ENCODE peak calls at places on chromosomes 2 and 18, in five cellular contexts. K, X, Z, I and E are unnamed samples.

GRCh38 chr2:216023055-216023648 is 9.8 kb upstream of the MREG start:
- DNase-seq in K (peak), X (no peak), Z (peak), I (peak), E (no peak)

GRCh38 chr2:109557309-109557708 is 56.5 kb downstream of the SEPTIN10 start:
- DNase-seq in K (peak), X (no peak), Z (no peak), I (no peak), E (no peak)

GRCh38 chr2:238820909-238821308 is 27.0 kb upstream of the TWIST2 start:
- DNase-seq in K (no peak), X (no peak), Z (no peak), I (no peak), E (no peak)

GRCh38 chr2:27133195-27133875 is 1.1 kb downstream of the PREB start:
- DNase-seq in K (no peak), X (no peak), Z (no peak), I (no peak), E (no peak)

GRCh38 chr18:70693196-70693595 is 404.4 kb downstream of the SOCS6 start:
- DNase-seq in K (no peak), X (no peak), Z (peak), I (peak), E (no peak)

GRCh38 chr18:69759046-69759445 is 188.6 kb downstream of the CD226 start:
- DNase-seq in K (peak), X (no peak), Z (no peak), I (no peak), E (no peak)

GRCh38 chr2:199499005-199499404 is 41.3 kb upstream of the SATB2 start:
- DNase-seq in K (no peak), X (no peak), Z (no peak), I (no peak), E (no peak)

GRCh38 chr2:105763076-105763475 is 18.4 kb downstream of the NCK2 start:
- DNase-seq in K (no peak), X (no peak), Z (no peak), I (no peak), E (no peak)

GRCh38 chr2:162734866-162735265 is 103.7 kb downstream of the KCNH7 start:
- DNase-seq in K (no peak), X (no peak), Z (no peak), I (no peak), E (no peak)

GRCh38 chr2:174051741-174052638 is 86.8 kb upstream of the SP3 start:
- DNase-seq in K (peak), X (no peak), Z (peak), I (peak), E (no peak)

GRCh38 chr2:122451040-122451439 is 695.6 kb downstream of the TSN start:
- DNase-seq in K (peak), X (no peak), Z (peak), I (peak), E (no peak)

GRCh38 chr2:130849896-130850787 is 13.4 kb downstream of the ARHGEF4 start:
- DNase-seq in K (no peak), X (no peak), Z (no peak), I (no peak), E (no peak)

GRCh38 chr2:69253033-69253535 is 133.9 kb downstream of the GFPT1 start:
- DNase-seq in K (peak), X (no peak), Z (no peak), I (no peak), E (no peak)
- H3K4me3 ChIP-seq in K (no peak), X (no peak), Z (no peak), I (no peak), E (no peak)

DNA sequence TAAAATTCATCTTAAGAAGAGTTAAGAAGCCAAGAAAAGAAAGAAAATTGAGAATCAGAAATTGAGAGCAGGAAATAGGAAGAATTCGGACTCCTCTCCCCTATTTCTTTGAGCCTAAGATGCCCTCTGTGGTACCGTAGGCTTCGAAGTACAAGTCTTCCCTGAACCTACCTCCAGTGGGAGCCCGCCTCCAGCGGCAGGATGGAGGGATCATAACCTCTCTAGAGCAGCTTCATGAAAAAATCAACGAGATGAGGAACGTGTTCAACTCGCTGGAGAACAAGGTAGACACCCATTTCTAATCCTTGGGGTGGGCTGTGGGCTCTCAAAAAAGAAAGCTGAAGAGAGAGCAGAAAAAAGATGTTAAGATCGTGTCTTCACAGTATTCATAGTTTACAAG is 36.3 kb downstream of the ARHGEF33 start:
- DNase-seq in K (no peak), X (no peak), Z (no peak), I (peak), E (no peak)
- TF ChIP-seq CTCF in K (peak), X (no peak), Z (peak), I (peak), E (no peak)

DNA sequence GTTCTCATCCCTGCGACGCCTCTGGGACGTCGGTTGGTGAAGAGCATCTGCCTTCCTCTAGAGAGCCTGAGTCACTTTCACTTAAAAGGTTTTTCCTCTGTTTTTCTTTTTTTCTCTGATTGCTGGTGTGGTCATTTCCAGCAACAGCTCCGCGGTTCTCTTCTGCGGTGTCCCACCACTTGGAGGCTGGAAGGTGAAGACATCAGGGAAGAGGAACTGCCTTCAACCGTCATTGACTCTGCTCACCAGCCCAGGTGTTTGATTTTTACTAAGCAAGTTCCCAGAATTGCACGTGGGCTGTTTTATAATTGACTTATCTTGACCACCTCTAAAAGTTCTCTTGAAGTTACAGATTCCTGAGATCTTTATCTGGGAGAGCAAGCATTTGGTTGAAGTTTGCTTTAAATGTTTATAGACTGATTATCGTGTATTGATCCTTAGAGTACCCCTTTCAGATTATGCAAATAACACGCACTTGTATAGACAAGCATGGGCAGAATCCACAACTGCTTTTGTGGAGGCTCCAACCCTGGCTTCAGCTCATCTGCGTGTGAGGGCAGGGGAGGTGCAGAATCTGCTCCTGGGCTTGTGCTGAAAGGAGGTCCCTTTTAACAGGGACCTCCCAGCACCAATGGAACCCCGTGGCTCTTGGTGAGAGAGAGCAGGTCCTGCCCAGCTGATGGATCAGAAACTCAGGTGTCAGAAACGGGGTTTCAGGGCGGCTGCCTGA is 3.5 kb downstream of the CTDP1 start:
- DNase-seq in K (no peak), X (no peak), Z (no peak), I (no peak), E (no peak)
- H3K4me3 ChIP-seq in K (no peak), X (no peak), Z (no peak), I (no peak), E (no peak)

DNA sequence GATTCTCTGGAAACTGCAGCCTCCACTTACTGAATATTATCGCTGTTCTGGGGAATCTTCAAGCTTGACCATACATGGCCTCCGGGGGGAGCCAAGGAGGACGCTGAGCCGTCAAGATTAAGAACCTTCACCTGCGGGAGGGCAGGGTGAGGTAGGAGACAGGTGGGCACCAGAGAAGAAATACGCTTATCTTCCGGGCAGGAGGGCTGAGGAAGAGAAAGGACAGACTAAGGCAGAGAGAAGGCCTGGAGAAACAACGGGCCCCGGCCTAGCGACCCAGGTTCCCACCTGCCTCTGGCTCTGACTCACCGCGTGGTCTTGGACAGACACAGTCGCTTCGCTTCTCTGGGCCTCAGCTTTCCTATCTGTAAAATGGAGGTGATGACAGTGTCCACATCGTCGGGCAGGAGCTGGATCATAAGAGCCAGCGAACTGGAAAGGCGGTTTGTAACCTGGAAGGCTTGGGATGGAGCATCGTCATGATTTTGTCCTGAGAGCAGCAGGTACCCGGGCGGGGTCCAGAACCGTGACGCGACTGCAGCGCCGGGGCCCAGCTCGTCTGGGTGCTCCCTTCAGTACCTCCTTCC is 659 bp downstream of the ZNF142 start:
- DNase-seq in K (peak), X (no peak), Z (peak), I (peak), E (no peak)
- TF ChIP-seq CTCF in K (peak), X (no peak), Z (peak), I (peak), E (peak)

DNA sequence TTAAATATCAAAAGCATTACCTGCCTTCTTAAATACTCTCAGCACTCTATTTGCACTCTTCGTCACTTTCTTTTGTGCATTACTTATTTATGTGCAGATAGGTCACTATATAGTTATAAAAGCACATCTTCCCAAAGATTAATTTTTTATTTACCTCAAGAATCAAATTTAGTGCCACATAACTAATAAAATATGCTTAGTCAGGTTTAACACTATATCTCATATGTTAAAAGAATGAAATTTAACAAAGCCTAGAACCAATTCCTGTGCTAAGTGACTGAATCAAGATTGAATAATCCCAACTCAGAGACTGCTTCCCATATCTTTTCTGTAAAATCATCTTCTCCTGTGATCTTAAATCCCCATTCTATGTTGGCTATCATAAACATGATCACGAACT is 957.5 kb upstream of the NXPH2 start:
- DNase-seq in K (no peak), X (no peak), Z (no peak), I (no peak), E (no peak)
- H3K4me3 ChIP-seq in K (no peak), X (no peak), Z (no peak), I (no peak), E (no peak)

DNA sequence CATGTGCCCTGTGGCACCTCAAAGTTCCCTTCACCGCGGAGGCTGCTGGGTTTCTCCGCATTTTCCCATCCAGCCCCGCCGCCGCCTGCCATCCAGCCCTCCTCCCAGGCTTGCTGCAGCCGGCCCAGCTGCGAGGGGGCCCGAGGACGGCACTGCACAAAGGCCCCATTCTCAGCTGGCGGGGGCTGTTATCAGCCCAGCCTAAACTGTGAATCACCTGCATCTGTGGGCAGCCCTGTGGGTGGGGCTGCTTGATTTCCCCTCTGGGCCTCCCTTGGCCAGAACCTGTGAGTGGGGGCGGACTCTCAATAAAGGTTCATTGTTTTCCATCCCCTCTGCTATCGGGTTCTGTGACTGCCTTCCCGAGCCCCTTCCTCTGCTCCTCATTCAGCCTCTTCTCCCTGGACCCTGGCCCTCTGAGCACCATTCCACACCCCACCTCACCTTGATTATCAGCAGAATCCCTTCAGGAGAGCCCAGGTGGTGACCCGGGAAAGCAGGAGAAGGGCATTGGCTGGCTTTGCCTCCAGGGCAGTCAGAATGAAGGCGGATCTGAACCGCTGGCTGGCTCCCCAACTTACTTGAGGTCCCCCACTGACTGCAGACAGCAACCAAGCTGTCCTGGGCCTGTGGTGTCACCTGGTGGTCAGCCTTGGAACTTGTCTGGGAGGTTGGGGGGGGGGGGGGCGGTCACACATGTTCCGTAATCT is 204.5 kb downstream of the ZFP36L2 start:
- DNase-seq in K (no peak), X (no peak), Z (no peak), I (peak), E (no peak)
- TF ChIP-seq CTCF in K (peak), X (no peak), Z (peak), I (peak), E (peak)

GRCh38 chr18:48942554-48943261 is 8.1 kb downstream of the SMAD7 start:
- DNase-seq in K (peak), X (no peak), Z (peak), I (no peak), E (peak)
- H3K4me3 ChIP-seq in K (peak), X (no peak), Z (peak), I (no peak), E (no peak)

DNA sequence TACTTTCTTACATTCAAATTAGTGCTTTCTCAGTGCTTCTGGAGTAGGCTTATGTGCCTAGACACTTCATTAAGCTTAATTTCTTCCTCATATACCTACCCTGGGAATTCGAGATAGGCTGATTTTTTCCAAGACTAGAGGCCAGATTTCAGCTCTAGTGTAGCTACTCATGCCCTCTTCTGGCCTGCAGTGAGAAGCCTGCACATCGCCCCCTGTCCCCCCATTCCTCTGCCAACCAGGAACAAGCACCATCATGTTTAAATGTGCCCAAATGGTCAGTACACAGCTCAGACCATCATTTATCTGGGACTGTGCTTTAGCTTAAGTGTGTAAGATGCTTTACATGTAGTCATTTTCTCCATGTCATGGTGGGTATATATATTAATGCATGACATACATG is 1218.8 kb upstream of the LRRTM1 start:
- DNase-seq in K (no peak), X (no peak), Z (no peak), I (no peak), E (no peak)
- TF ChIP-seq CTCF in K (no peak), X (no peak), Z (no peak), I (peak), E (no peak)

DNA sequence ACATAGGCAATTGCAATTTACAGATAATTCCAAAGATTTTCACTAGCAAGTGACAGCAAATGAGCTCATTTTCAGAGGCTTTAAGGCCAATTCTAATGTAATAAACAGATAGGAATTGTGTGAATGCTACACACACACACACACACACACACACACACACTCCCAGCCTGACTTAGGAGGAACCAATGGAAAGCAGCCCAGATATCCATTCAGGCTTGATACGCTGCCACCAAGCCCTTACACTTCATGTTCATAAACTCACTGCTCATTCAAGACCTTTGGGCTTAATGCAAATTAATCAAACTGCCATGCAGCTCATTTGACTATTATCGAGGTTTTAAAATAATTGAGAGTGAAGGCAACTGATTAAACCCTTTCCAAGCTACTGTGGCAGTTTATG is 298.9 kb upstream of the NCKAP5 start:
- DNase-seq in K (peak), X (no peak), Z (no peak), I (no peak), E (no peak)
- H3K4me3 ChIP-seq in K (no peak), X (no peak), Z (no peak), I (no peak), E (no peak)